ENCODE peak calls at places on chromosomes 11 and 22, in ten cellular contexts. C is body of pancreas, N is HCT116, K is gastrocnemius medialis, Y is tibial nerve, W is esophagus muscularis mucosa, G is heart left ventricle, V is vagina, A is transverse colon, Z is adrenal gland. B is an unnamed sample.

GRCh38 chr11:64591257-64592233 is 525 bp downstream of the SLC22A12 start:
- DNase-seq in Z (no peak), K (no peak), A (no peak), V (no peak), G (no peak), N (no peak), Y (no peak), C (no peak), W (no peak), B (no peak)

GRCh38 chr11:18312663-18313420 is 9.1 kb downstream of the HPS5 start:
- DNase-seq in K (no peak), Y (no peak), N (no peak), W (no peak), A (no peak), Z (no peak), V (no peak), G (no peak), C (no peak), B (no peak)

GRCh38 chr11:47253660-47254059 is 4.1 kb upstream of the NR1H3 start:
- DNase-seq in G (no peak), V (no peak), A (peak; percentile 37), N (no peak), Z (no peak), K (no peak), Y (no peak), C (no peak), W (no peak), B (no peak)

GRCh38 chr11:28472904-28473303 is 364.7 kb downstream of the METTL15 start:
- DNase-seq in G (no peak), W (no peak), A (no peak), Z (no peak), N (no peak), K (no peak), Y (no peak), V (no peak), C (no peak), B (no peak)

GRCh38 chr22:29031236-29031982 is 30.2 kb downstream of the C22orf31 start:
- DNase-seq in V (no peak), K (peak; percentile 67), A (peak; percentile 40), G (peak; percentile 48), C (peak; percentile 67), Z (peak; percentile 79), Y (peak; percentile 62), W (no peak), N (peak; percentile 97), B (no peak)

GRCh38 chr11:84129961-84130576 is 843.9 kb upstream of the CCDC90B start:
- DNase-seq in C (no peak), G (no peak), K (no peak), V (no peak), N (no peak), Y (no peak), Z (no peak), A (no peak), W (no peak), B (no peak)

GRCh38 chr11:83819936-83820549 is 533.9 kb upstream of the CCDC90B start:
- DNase-seq in C (peak; percentile 34), K (no peak), W (no peak), N (peak; percentile 35), A (no peak), Z (peak; percentile 18), Y (peak; percentile 52), V (no peak), G (peak; percentile 16), B (no peak)

GRCh38 chr11:128291043-128291442 is 296.3 kb downstream of the ETS1 start:
- DNase-seq in G (no peak), Y (no peak), K (no peak), A (no peak), V (no peak), W (no peak), C (no peak), Z (no peak), N (no peak), B (no peak)

DNA sequence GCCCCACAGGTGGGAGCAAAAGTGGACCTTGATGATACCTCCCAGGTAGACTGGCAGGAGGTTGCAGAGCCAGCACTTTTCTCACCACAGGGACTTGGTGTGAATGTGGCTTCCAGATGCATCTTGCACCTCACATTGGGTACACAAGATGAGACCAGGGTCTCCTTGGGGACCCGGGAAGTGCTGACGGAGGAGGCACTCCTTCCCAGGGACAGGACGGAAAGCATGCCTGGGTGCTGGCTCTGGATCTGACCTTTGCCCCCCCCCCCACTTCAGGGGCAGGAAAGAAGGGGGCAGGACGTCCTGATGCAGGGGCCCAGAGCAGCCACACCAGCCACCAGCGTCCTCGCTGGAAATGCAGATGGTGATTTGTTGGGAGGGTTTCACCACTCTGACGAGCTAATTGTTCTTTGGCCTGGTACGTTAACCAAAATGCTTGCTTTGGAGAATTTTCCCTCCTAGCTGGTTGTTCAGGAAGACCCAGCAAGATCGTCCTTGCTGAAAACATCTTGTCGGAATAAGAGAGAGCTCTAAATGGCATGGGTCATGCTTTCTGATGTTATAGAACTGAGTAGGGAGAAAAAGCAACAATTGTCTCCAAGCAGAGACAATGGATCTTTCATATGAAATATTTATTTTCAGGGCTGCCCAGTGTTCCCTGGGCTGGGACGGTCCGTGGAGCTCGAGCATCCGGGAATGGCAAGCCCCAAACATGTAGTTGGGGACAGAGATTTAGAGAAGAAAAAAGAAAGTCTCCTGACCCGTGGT is 74.4 kb upstream of the PPARA start:
- DNase-seq in A (peak; percentile 8), K (peak; percentile 14), Z (no peak), W (no peak), C (peak; percentile 42), N (no peak), V (no peak), Y (no peak), G (no peak), B (peak; percentile 84)
- H3K4me3 ChIP-seq in A (no peak overlapping the region), K (peak overlapping the region; percentile 86), Z (no peak overlapping the region), W (peak overlapping the region; percentile 90), C (no peak overlapping the region), N (peak overlapping the region; percentile 64), V (peak overlapping the region; percentile 95), Y (peak overlapping the region; percentile 38), G (no peak overlapping the region), B (no peak overlapping the region)

DNA sequence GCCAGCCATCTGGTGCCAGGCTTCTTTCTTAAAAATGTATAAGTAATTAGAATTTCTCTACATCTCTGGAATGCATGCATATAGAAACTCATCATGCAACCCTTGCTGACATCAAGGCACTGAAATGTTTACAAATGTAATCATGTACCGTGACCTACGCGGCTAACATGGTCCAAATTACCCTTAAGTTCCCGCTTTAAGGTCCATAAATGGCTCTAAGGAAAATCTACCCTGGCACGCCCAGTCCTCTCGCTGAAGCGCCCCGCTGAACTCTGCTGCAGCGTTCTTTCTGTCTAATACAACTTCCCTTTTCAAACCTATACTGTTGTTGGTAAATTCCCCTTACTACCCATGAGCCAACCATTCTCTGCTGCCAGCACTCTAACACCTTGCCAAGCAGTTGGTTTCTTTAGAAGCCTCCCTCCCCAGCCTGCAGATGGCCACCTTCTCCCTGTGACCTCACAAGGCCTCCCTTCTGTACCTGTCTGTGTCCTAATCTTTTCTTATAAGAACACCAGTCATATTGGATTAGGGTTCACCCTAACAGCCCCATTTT is 13.5 kb upstream of the HMOX1 start:
- DNase-seq in Z (no peak), N (no peak), V (no peak), K (no peak), W (no peak), C (no peak), Y (no peak), G (no peak), A (peak; percentile 55), B (no peak)
- TF ChIP-seq CTCF in Z (no peak), N (no peak), V (no peak), K (no peak), W (no peak), C (no peak), Y (no peak), G (no peak), A (no peak), B (no peak)

DNA sequence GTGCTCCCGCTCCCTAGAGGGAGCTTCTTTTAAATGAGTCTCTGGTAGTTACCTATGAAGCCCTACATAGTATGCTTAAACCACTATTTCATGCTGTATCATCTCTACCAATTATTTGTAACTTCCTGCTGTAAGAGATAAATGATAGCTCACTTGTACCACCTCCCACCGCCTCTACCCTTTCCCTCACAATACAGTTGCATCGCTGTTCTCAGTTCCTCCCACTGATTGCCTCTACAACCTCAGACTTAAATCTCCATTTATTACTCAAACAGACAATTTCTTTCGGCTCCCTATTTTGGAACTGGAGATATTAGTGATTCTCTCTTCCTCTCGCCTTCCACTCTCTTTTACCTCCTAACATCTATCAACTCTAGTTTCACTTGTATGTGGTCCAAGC is 222.9 kb upstream of the ZC3H12C start:
- DNase-seq in N (no peak), C (no peak), Z (no peak), W (no peak), Y (no peak), V (no peak), G (no peak), K (no peak), A (no peak), B (no peak)
- TF ChIP-seq POLR2A in N (no peak), C (no peak), Z (no peak), W (no peak), Y (no peak), V (no peak), G (no peak), K (no peak), A (no peak), B (no peak)

DNA sequence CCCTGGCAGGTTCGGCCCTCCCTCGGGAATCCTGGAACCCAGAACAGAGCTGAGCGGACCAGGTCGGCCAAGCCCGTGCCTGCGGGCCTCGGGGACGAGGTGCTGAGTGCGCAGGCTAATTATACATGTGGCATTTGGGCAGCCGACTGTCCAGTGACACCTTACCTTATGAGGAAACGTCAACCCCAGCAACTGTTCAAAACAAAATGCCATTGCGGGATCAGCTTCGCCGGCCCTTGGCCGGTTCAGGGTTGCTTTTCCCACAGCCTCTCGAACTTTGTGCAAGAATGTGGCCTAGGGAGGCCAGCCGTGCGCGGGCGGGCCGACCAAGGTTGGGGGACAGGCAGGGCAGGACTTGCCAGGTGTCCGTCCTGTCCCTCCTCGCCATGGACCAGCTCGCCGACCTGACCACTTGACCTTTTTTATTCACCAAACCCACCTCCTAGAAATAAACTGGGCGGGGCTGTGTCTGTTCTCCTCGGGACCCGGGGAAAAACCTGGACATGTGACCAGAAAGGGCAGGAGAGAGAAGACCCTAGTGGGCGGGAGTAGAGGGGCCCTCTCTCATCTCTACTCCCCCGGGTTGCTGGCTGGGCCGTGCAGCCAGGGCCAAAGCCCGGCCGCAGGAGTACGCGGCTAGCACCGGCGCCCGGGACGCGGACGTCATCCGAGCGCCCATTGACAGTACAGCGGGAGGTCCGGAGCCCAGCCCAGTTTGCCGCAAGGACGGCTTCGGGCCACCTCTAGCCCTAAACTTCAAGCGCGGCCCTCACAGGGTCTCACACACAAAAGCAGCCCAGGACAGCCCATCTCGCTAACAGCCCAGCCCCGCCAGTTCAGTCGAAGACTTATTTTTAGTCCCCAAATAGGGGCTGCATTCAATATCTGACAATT is 134.3 kb upstream of the C11orf58 start:
- DNase-seq in V (no peak), A (peak; percentile 46), N (no peak), W (no peak), Y (peak; percentile 50), K (peak; percentile 87), G (peak; percentile 73), Z (peak; percentile 64), C (peak; percentile 76), B (no peak)
- H3K4me3 ChIP-seq in V (peak overlapping the region; percentile 53), A (peak overlapping the region; percentile 36), N (peak overlapping the region; percentile 46), W (peak overlapping the region; percentile 67), Y (peak overlapping the region; percentile 59), K (peak overlapping the region; percentile 92), G (peak overlapping the region; percentile 72), Z (no peak overlapping the region), C (peak overlapping the region; percentile 40), B (peak overlapping the region; percentile 34)

GRCh38 chr22:27682438-27682837 is 119.1 kb downstream of the MN1 start:
- DNase-seq in Y (no peak), A (no peak), C (no peak), W (no peak), N (no peak), V (no peak), G (no peak), K (no peak), Z (no peak), B (no peak)
- TF ChIP-seq CTCF in Y (no peak), A (no peak), C (no peak), W (no peak), N (peak; percentile 68), V (no peak), G (no peak), K (no peak), Z (no peak), B (no peak)